ENCODE peak calls at places on chromosomes 4 and X, in six cellular contexts. One of them, this sample, is unnamed.

GRCh38 chrX:13283968-13284914 is 35.6 kb downstream of the ATXN3L start:
- DNase-seq in lower leg skin: peak
- DNase-seq in K562: no peak
- DNase-seq in cardiac muscle cell: no peak
- DNase-seq in SK-N-SH: no peak
- DNase-seq in left lung: no peak
- DNase-seq in this sample: peak

GRCh38 chr4:147542229-147542990 is 61.5 kb downstream of the EDNRA start:
- DNase-seq in left lung: no peak
- DNase-seq in K562: no peak
- DNase-seq in SK-N-SH: no peak
- DNase-seq in cardiac muscle cell: no peak
- DNase-seq in lower leg skin: no peak
- DNase-seq in this sample: no peak

GRCh38 chr4:96170198-96170597 is 330.3 kb downstream of the PDHA2 start:
- DNase-seq in lower leg skin: no peak
- DNase-seq in SK-N-SH: peak
- DNase-seq in K562: peak
- DNase-seq in left lung: peak
- DNase-seq in cardiac muscle cell: no peak
- DNase-seq in this sample: no peak

GRCh38 chr4:186627226-186627865 is 72.0 kb upstream of the MTNR1A start:
- DNase-seq in lower leg skin: no peak
- DNase-seq in SK-N-SH: no peak
- DNase-seq in left lung: no peak
- DNase-seq in cardiac muscle cell: no peak
- DNase-seq in K562: no peak
- DNase-seq in this sample: peak

GRCh38 chr4:91064157-91064853 is 937.1 kb downstream of the CCSER1 start:
- DNase-seq in left lung: no peak
- DNase-seq in lower leg skin: no peak
- DNase-seq in SK-N-SH: peak
- DNase-seq in K562: no peak
- DNase-seq in cardiac muscle cell: peak
- DNase-seq in this sample: peak

GRCh38 chr4:40728341-40728740 is 21.4 kb upstream of the NSUN7 start:
- DNase-seq in K562: no peak
- DNase-seq in left lung: no peak
- DNase-seq in SK-N-SH: no peak
- DNase-seq in lower leg skin: no peak
- DNase-seq in cardiac muscle cell: no peak
- DNase-seq in this sample: no peak

GRCh38 chrX:110871839-110872238 is 76.2 kb upstream of the CHRDL1 start:
- DNase-seq in SK-N-SH: no peak
- DNase-seq in lower leg skin: no peak
- DNase-seq in cardiac muscle cell: no peak
- DNase-seq in K562: no peak
- DNase-seq in left lung: no peak
- DNase-seq in this sample: no peak

GRCh38 chr4:140061883-140062282 is 92.1 kb downstream of the MAML3 start:
- DNase-seq in lower leg skin: no peak
- DNase-seq in K562: no peak
- DNase-seq in SK-N-SH: no peak
- DNase-seq in cardiac muscle cell: no peak
- DNase-seq in left lung: no peak
- DNase-seq in this sample: no peak

GRCh38 chrX:149504226-149504914 is 736 bp downstream of the IDS start:
- DNase-seq in cardiac muscle cell: no peak
- DNase-seq in lower leg skin: no peak
- DNase-seq in K562: peak
- DNase-seq in SK-N-SH: peak
- DNase-seq in left lung: peak
- DNase-seq in this sample: no peak

GRCh38 chr4:54276633-54277426 is 47.7 kb downstream of the PDGFRA start:
- DNase-seq in K562: no peak
- DNase-seq in SK-N-SH: no peak
- DNase-seq in lower leg skin: no peak
- DNase-seq in cardiac muscle cell: no peak
- DNase-seq in left lung: no peak
- DNase-seq in this sample: no peak

GRCh38 chr4:1504786-1505500 is 98.7 kb upstream of the NKX1-1 start:
- DNase-seq in SK-N-SH: peak
- DNase-seq in lower leg skin: no peak
- DNase-seq in K562: no peak
- DNase-seq in left lung: peak
- DNase-seq in cardiac muscle cell: no peak
- DNase-seq in this sample: no peak

GRCh38 chr4:26140150-26140898 is 180.5 kb upstream of the RBPJ start:
- DNase-seq in K562: peak
- DNase-seq in lower leg skin: no peak
- DNase-seq in SK-N-SH: no peak
- DNase-seq in cardiac muscle cell: no peak
- DNase-seq in left lung: no peak
- DNase-seq in this sample: peak

GRCh38 chr4:56626963-56627362 is 54.1 kb downstream of the HOPX start:
- DNase-seq in K562: no peak
- DNase-seq in cardiac muscle cell: no peak
- DNase-seq in left lung: no peak
- DNase-seq in lower leg skin: no peak
- DNase-seq in SK-N-SH: no peak
- DNase-seq in this sample: peak

GRCh38 chr4:8688041-8688907 is 95.7 kb downstream of the CPZ start:
- DNase-seq in left lung: no peak
- DNase-seq in cardiac muscle cell: peak
- DNase-seq in K562: peak
- DNase-seq in SK-N-SH: peak
- DNase-seq in lower leg skin: no peak
- DNase-seq in this sample: peak

GRCh38 chrX:103687696-103688191 is 1.2 kb upstream of the MORF4L2 start:
- DNase-seq in cardiac muscle cell: peak
- DNase-seq in lower leg skin: peak
- DNase-seq in K562: peak
- DNase-seq in left lung: peak
- DNase-seq in SK-N-SH: peak
- DNase-seq in this sample: peak

GRCh38 chr4:19438228-19438627 is 813.5 kb upstream of the SLIT2 start:
- DNase-seq in left lung: no peak
- DNase-seq in lower leg skin: no peak
- DNase-seq in cardiac muscle cell: no peak
- DNase-seq in K562: no peak
- DNase-seq in SK-N-SH: no peak
- DNase-seq in this sample: peak

GRCh38 chr4:168451744-168452394 is 28.4 kb downstream of the DDX60L start:
- DNase-seq in K562: no peak
- DNase-seq in lower leg skin: no peak
- DNase-seq in cardiac muscle cell: no peak
- DNase-seq in left lung: no peak
- DNase-seq in SK-N-SH: no peak
- DNase-seq in this sample: peak

GRCh38 chrX:9604111-9604907 is 139.5 kb downstream of the TBL1X start:
- DNase-seq in lower leg skin: no peak
- DNase-seq in cardiac muscle cell: no peak
- DNase-seq in K562: no peak
- DNase-seq in left lung: no peak
- DNase-seq in SK-N-SH: no peak
- DNase-seq in this sample: peak

GRCh38 chr4:185470503-185471195 is 884 bp downstream of the CCDC110 start:
- DNase-seq in cardiac muscle cell: peak
- DNase-seq in left lung: peak
- DNase-seq in K562: no peak
- DNase-seq in SK-N-SH: peak
- DNase-seq in lower leg skin: peak
- DNase-seq in this sample: peak

GRCh38 chrX:121179972-121180371 is 132.6 kb downstream of the GLUD2 start:
- DNase-seq in SK-N-SH: no peak
- DNase-seq in cardiac muscle cell: no peak
- DNase-seq in lower leg skin: no peak
- DNase-seq in K562: no peak
- DNase-seq in left lung: no peak
- DNase-seq in this sample: no peak

GRCh38 chrX:134908235-134908834 is 82.5 kb upstream of the SMIM10 start:
- DNase-seq in left lung: no peak
- DNase-seq in K562: peak
- DNase-seq in lower leg skin: no peak
- DNase-seq in cardiac muscle cell: no peak
- DNase-seq in SK-N-SH: peak
- DNase-seq in this sample: peak
- TF ChIP-seq CTCF in left lung: no peak
- TF ChIP-seq CTCF in K562: peak
- TF ChIP-seq CTCF in lower leg skin: no peak
- TF ChIP-seq CTCF in cardiac muscle cell: peak
- TF ChIP-seq CTCF in SK-N-SH: peak
- TF ChIP-seq CTCF in this sample: peak

GRCh38 chrX:135520553-135521404 is at the start of gene INTS6L:
- DNase-seq in SK-N-SH: peak
- DNase-seq in lower leg skin: peak
- DNase-seq in cardiac muscle cell: peak
- DNase-seq in left lung: peak
- DNase-seq in K562: peak
- DNase-seq in this sample: peak

GRCh38 chrX:135522132-135522530 is 1.7 kb downstream of the INTS6L start:
- DNase-seq in SK-N-SH: no peak
- DNase-seq in cardiac muscle cell: no peak
- DNase-seq in K562: peak
- DNase-seq in lower leg skin: no peak
- DNase-seq in left lung: no peak
- DNase-seq in this sample: no peak

GRCh38 chrX:135518161-135518560 is 2.3 kb upstream of the INTS6L start:
- DNase-seq in cardiac muscle cell: no peak
- DNase-seq in K562: no peak
- DNase-seq in lower leg skin: no peak
- DNase-seq in left lung: no peak
- DNase-seq in SK-N-SH: no peak
- DNase-seq in this sample: no peak

GRCh38 chrX:135521405-135522131 is 1.1 kb downstream of the INTS6L start:
- DNase-seq in cardiac muscle cell: peak
- DNase-seq in left lung: peak
- DNase-seq in K562: peak
- DNase-seq in lower leg skin: peak
- DNase-seq in SK-N-SH: peak
- DNase-seq in this sample: peak

DNA sequence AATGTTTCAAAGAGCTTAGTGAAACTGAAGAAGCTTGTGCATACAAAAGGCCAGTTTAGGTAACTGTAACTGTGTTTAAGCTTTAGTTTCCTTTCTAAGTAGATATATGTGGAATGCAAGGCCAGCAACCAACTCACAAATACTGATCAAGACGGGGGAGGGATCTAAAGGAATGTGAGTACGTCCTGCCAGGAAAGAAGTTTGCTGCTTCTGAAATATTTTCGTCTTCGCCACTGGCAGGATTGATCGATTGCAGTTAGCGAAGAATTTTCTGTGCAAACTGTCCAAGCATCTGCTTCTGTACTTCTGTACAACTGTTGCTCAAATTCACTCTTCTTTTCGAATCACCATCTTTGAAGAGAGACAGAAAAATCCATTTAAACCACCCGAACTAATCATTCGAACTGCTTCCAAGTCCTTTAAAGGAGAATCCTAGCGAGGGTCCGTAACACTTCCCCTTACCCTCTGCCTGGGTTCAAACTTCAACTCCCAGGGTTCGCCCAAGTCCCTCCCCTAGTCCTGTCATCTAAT is 373 bp upstream of the INTS6L start:
- DNase-seq in cardiac muscle cell: peak
- DNase-seq in K562: no peak
- DNase-seq in SK-N-SH: no peak
- DNase-seq in left lung: no peak
- DNase-seq in lower leg skin: no peak
- DNase-seq in this sample: peak
- H3K4me3 ChIP-seq in cardiac muscle cell: peak
- H3K4me3 ChIP-seq in K562: peak
- H3K4me3 ChIP-seq in SK-N-SH: peak
- H3K4me3 ChIP-seq in left lung: peak
- H3K4me3 ChIP-seq in lower leg skin: peak
- H3K4me3 ChIP-seq in this sample: peak

GRCh38 chr4:97548186-97548585 is 595.1 kb downstream of the STPG2 start:
- DNase-seq in SK-N-SH: no peak
- DNase-seq in left lung: no peak
- DNase-seq in K562: no peak
- DNase-seq in lower leg skin: no peak
- DNase-seq in cardiac muscle cell: no peak
- DNase-seq in this sample: no peak

GRCh38 chr4:97548943-97549583 is 594.2 kb downstream of the STPG2 start:
- DNase-seq in lower leg skin: no peak
- DNase-seq in SK-N-SH: no peak
- DNase-seq in cardiac muscle cell: no peak
- DNase-seq in left lung: no peak
- DNase-seq in K562: no peak
- DNase-seq in this sample: peak
- TF ChIP-seq CTCF in lower leg skin: no peak
- TF ChIP-seq CTCF in SK-N-SH: peak
- TF ChIP-seq CTCF in cardiac muscle cell: no peak
- TF ChIP-seq CTCF in left lung: no peak
- TF ChIP-seq CTCF in K562: no peak
- TF ChIP-seq CTCF in this sample: peak

DNA sequence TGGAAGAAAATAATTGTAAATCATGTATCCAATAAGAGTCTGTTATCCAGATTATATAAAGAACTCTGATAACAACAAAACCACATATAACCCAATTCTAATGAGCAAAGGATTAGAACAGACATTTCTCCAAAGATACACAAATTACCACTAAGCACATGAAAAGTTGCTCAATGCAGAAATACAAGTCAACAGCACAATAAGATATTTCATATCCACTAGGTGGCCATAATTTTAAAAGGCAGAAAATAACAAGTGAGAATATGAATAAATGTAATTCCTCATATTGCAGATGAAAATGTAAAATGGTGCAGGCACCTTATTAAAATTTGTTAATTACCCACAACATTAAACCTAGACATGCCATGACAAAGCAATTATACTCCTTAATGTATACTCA is 73.9 kb upstream of the ZCCHC13 start:
- DNase-seq in K562: no peak
- DNase-seq in left lung: no peak
- DNase-seq in cardiac muscle cell: no peak
- DNase-seq in lower leg skin: no peak
- DNase-seq in SK-N-SH: no peak
- DNase-seq in this sample: no peak
- H3K4me3 ChIP-seq in K562: no peak
- H3K4me3 ChIP-seq in left lung: no peak
- H3K4me3 ChIP-seq in cardiac muscle cell: no peak
- H3K4me3 ChIP-seq in lower leg skin: no peak
- H3K4me3 ChIP-seq in SK-N-SH: no peak
- H3K4me3 ChIP-seq in this sample: no peak

GRCh38 chr4:5020341-5020740 is 1.1 kb upstream of the CYTL1 start:
- DNase-seq in K562: no peak
- DNase-seq in lower leg skin: no peak
- DNase-seq in SK-N-SH: no peak
- DNase-seq in cardiac muscle cell: no peak
- DNase-seq in left lung: no peak
- DNase-seq in this sample: no peak

GRCh38 chr4:5019274-5019673 is at the start of gene CYTL1:
- DNase-seq in K562: no peak
- DNase-seq in left lung: no peak
- DNase-seq in SK-N-SH: peak
- DNase-seq in lower leg skin: no peak
- DNase-seq in cardiac muscle cell: peak
- DNase-seq in this sample: no peak

GRCh38 chr4:5018603-5019002 is 655 bp downstream of the CYTL1 start:
- DNase-seq in SK-N-SH: peak
- DNase-seq in cardiac muscle cell: no peak
- DNase-seq in lower leg skin: no peak
- DNase-seq in left lung: no peak
- DNase-seq in K562: no peak
- DNase-seq in this sample: no peak

GRCh38 chr4:5019796-5020195 is 538 bp upstream of the CYTL1 start:
- DNase-seq in left lung: no peak
- DNase-seq in K562: no peak
- DNase-seq in SK-N-SH: peak
- DNase-seq in cardiac muscle cell: no peak
- DNase-seq in lower leg skin: no peak
- DNase-seq in this sample: no peak

GRCh38 chr4:5018096-5018495 is 1.2 kb downstream of the CYTL1 start:
- DNase-seq in cardiac muscle cell: no peak
- DNase-seq in lower leg skin: no peak
- DNase-seq in left lung: no peak
- DNase-seq in K562: no peak
- DNase-seq in SK-N-SH: no peak
- DNase-seq in this sample: no peak
- TF ChIP-seq CTCF in cardiac muscle cell: peak
- TF ChIP-seq CTCF in lower leg skin: no peak
- TF ChIP-seq CTCF in left lung: no peak
- TF ChIP-seq CTCF in K562: no peak
- TF ChIP-seq CTCF in SK-N-SH: peak
- TF ChIP-seq CTCF in this sample: no peak